ENCODE peak calls at places on chromosomes 3 and 15, in five cellular contexts. One of them, this sample, is unnamed.

GRCh38 chr3:31358473-31359075 is 174.2 kb upstream of the STT3B start:
- DNase-seq in pancreas: no peak
- DNase-seq in T-cell: no peak
- DNase-seq in kidney tubule cell: no peak
- DNase-seq in HCEC 1CT: no peak
- DNase-seq in this sample: no peak

GRCh38 chr3:53259427-53260259 is 3.8 kb upstream of the TKT start:
- DNase-seq in pancreas: no peak
- DNase-seq in T-cell: no peak
- DNase-seq in kidney tubule cell: no peak
- DNase-seq in HCEC 1CT: no peak
- DNase-seq in this sample: no peak

GRCh38 chr3:57637391-57637790 is 40.2 kb upstream of the ARF4 start:
- DNase-seq in pancreas: no peak
- DNase-seq in T-cell: no peak
- DNase-seq in kidney tubule cell: no peak
- DNase-seq in HCEC 1CT: no peak
- DNase-seq in this sample: no peak

GRCh38 chr3:98784042-98784441 is 20.9 kb downstream of the ST3GAL6 start:
- DNase-seq in pancreas: no peak
- DNase-seq in T-cell: no peak
- DNase-seq in kidney tubule cell: no peak
- DNase-seq in HCEC 1CT: no peak
- DNase-seq in this sample: no peak

GRCh38 chr3:23594066-23594465 is 211.7 kb upstream of the UBE2E1 start:
- DNase-seq in pancreas: no peak
- DNase-seq in T-cell: no peak
- DNase-seq in kidney tubule cell: no peak
- DNase-seq in HCEC 1CT: no peak
- DNase-seq in this sample: no peak

GRCh38 chr3:133424937-133425869 is 25.3 kb downstream of the BFSP2 start:
- DNase-seq in pancreas: no peak
- DNase-seq in T-cell: no peak
- DNase-seq in kidney tubule cell: no peak
- DNase-seq in HCEC 1CT: no peak
- DNase-seq in this sample: no peak

GRCh38 chr15:88897456-88898194 is 2.3 kb upstream of the HAPLN3 start:
- DNase-seq in pancreas: peak; percentile 74
- DNase-seq in T-cell: peak; percentile 83
- DNase-seq in kidney tubule cell: peak; percentile 82
- DNase-seq in HCEC 1CT: peak; percentile 71
- DNase-seq in this sample: peak; percentile 91

GRCh38 chr3:56788506-56788905 is 13.2 kb downstream of the ARHGEF3 start:
- DNase-seq in pancreas: no peak
- DNase-seq in T-cell: no peak
- DNase-seq in kidney tubule cell: no peak
- DNase-seq in HCEC 1CT: no peak
- DNase-seq in this sample: no peak